ENCODE peak calls at places on chromosomes 13 and 19, in ten cellular contexts. One of them, this sample, is unnamed.
A peak's percentile ranks its signal among the peaks of the same experiment; 100 is the strongest.

GRCh38 chr19:41903161-41903953 is 20.4 kb downstream of the ARHGEF1 start:
- DNase-seq in B cell: no peak
- DNase-seq in A673: no peak
- DNase-seq in IMR-90: no peak
- DNase-seq in HT1080: no peak
- DNase-seq in activated CD8-positive, alpha-beta T cell treated with anti-CD3 and anti-CD28 coated beads for 36 hours: no peak
- DNase-seq in activated CD8-positive, alpha-beta memory T cell treated with anti-CD3 and anti-CD28 coated beads for 4 hours: no peak
- DNase-seq in posterior cingulate gyrus: no peak
- DNase-seq in stimulated activated CD4-positive, alpha-beta T cell treated with anti-CD3 and anti-CD28 coated beads, Interleukin-1b, Interleukin-23, amount 100 ng/mL, for 24 hours: no peak
- DNase-seq in NCI-H774: no peak
- DNase-seq in this sample: no peak

GRCh38 chr13:102951808-102952207 is 106.0 kb downstream of the ERCC5 start:
- DNase-seq in activated CD8-positive, alpha-beta T cell treated with anti-CD3 and anti-CD28 coated beads for 36 hours: no peak
- DNase-seq in NCI-H774: no peak
- DNase-seq in HT1080: no peak
- DNase-seq in posterior cingulate gyrus: no peak
- DNase-seq in IMR-90: no peak
- DNase-seq in activated CD8-positive, alpha-beta memory T cell treated with anti-CD3 and anti-CD28 coated beads for 4 hours: no peak
- DNase-seq in stimulated activated CD4-positive, alpha-beta T cell treated with anti-CD3 and anti-CD28 coated beads, Interleukin-1b, Interleukin-23, amount 100 ng/mL, for 24 hours: no peak
- DNase-seq in A673: no peak
- DNase-seq in B cell: no peak
- DNase-seq in this sample: no peak

GRCh38 chr19:31274266-31274963 is 74.8 kb downstream of the TSHZ3 start:
- DNase-seq in activated CD8-positive, alpha-beta T cell treated with anti-CD3 and anti-CD28 coated beads for 36 hours: no peak
- DNase-seq in IMR-90: no peak
- DNase-seq in activated CD8-positive, alpha-beta memory T cell treated with anti-CD3 and anti-CD28 coated beads for 4 hours: no peak
- DNase-seq in B cell: no peak
- DNase-seq in HT1080: no peak
- DNase-seq in NCI-H774: no peak
- DNase-seq in posterior cingulate gyrus: peak; percentile 32
- DNase-seq in A673: no peak
- DNase-seq in stimulated activated CD4-positive, alpha-beta T cell treated with anti-CD3 and anti-CD28 coated beads, Interleukin-1b, Interleukin-23, amount 100 ng/mL, for 24 hours: no peak
- DNase-seq in this sample: no peak

GRCh38 chr13:95676100-95676774 is 702 bp upstream of the DNAJC3 start:
- DNase-seq in A673: peak; percentile 24
- DNase-seq in HT1080: peak; percentile 55
- DNase-seq in posterior cingulate gyrus: no peak
- DNase-seq in activated CD8-positive, alpha-beta T cell treated with anti-CD3 and anti-CD28 coated beads for 36 hours: peak; percentile 55
- DNase-seq in IMR-90: peak; percentile 39
- DNase-seq in B cell: peak; percentile 40
- DNase-seq in activated CD8-positive, alpha-beta memory T cell treated with anti-CD3 and anti-CD28 coated beads for 4 hours: no peak
- DNase-seq in stimulated activated CD4-positive, alpha-beta T cell treated with anti-CD3 and anti-CD28 coated beads, Interleukin-1b, Interleukin-23, amount 100 ng/mL, for 24 hours: no peak
- DNase-seq in NCI-H774: no peak
- DNase-seq in this sample: peak; percentile 85

GRCh38 chr13:31204592-31204991 is 4.8 kb downstream of the B3GLCT start:
- DNase-seq in B cell: no peak
- DNase-seq in activated CD8-positive, alpha-beta memory T cell treated with anti-CD3 and anti-CD28 coated beads for 4 hours: no peak
- DNase-seq in NCI-H774: no peak
- DNase-seq in stimulated activated CD4-positive, alpha-beta T cell treated with anti-CD3 and anti-CD28 coated beads, Interleukin-1b, Interleukin-23, amount 100 ng/mL, for 24 hours: no peak
- DNase-seq in IMR-90: peak; percentile 60
- DNase-seq in activated CD8-positive, alpha-beta T cell treated with anti-CD3 and anti-CD28 coated beads for 36 hours: peak; percentile 38
- DNase-seq in posterior cingulate gyrus: no peak
- DNase-seq in A673: peak; percentile 47
- DNase-seq in HT1080: peak; percentile 83
- DNase-seq in this sample: peak; percentile 48

GRCh38 chr19:58516964-58517833 is 2.4 kb downstream of the ZBTB45 start:
- DNase-seq in posterior cingulate gyrus: peak; percentile 67
- DNase-seq in NCI-H774: no peak
- DNase-seq in HT1080: no peak
- DNase-seq in IMR-90: no peak
- DNase-seq in activated CD8-positive, alpha-beta T cell treated with anti-CD3 and anti-CD28 coated beads for 36 hours: no peak
- DNase-seq in A673: no peak
- DNase-seq in activated CD8-positive, alpha-beta memory T cell treated with anti-CD3 and anti-CD28 coated beads for 4 hours: no peak
- DNase-seq in stimulated activated CD4-positive, alpha-beta T cell treated with anti-CD3 and anti-CD28 coated beads, Interleukin-1b, Interleukin-23, amount 100 ng/mL, for 24 hours: no peak
- DNase-seq in B cell: no peak
- DNase-seq in this sample: no peak

GRCh38 chr19:39059302-39059701 is 24.9 kb upstream of the ACP7 start:
- DNase-seq in NCI-H774: no peak
- DNase-seq in HT1080: no peak
- DNase-seq in A673: no peak
- DNase-seq in B cell: no peak
- DNase-seq in posterior cingulate gyrus: no peak
- DNase-seq in activated CD8-positive, alpha-beta memory T cell treated with anti-CD3 and anti-CD28 coated beads for 4 hours: no peak
- DNase-seq in stimulated activated CD4-positive, alpha-beta T cell treated with anti-CD3 and anti-CD28 coated beads, Interleukin-1b, Interleukin-23, amount 100 ng/mL, for 24 hours: no peak
- DNase-seq in activated CD8-positive, alpha-beta T cell treated with anti-CD3 and anti-CD28 coated beads for 36 hours: no peak
- DNase-seq in IMR-90: no peak
- DNase-seq in this sample: no peak

GRCh38 chr19:34416021-34416545 is 11.9 kb downstream of the PDCD2L start:
- DNase-seq in activated CD8-positive, alpha-beta memory T cell treated with anti-CD3 and anti-CD28 coated beads for 4 hours: no peak
- DNase-seq in B cell: no peak
- DNase-seq in posterior cingulate gyrus: no peak
- DNase-seq in activated CD8-positive, alpha-beta T cell treated with anti-CD3 and anti-CD28 coated beads for 36 hours: no peak
- DNase-seq in HT1080: no peak
- DNase-seq in NCI-H774: no peak
- DNase-seq in IMR-90: peak; percentile 18
- DNase-seq in stimulated activated CD4-positive, alpha-beta T cell treated with anti-CD3 and anti-CD28 coated beads, Interleukin-1b, Interleukin-23, amount 100 ng/mL, for 24 hours: no peak
- DNase-seq in A673: no peak
- DNase-seq in this sample: no peak

GRCh38 chr19:38877781-38878574 is at the start of gene RINL:
- DNase-seq in posterior cingulate gyrus: peak; percentile 55
- DNase-seq in HT1080: no peak
- DNase-seq in NCI-H774: peak; percentile 94
- DNase-seq in A673: no peak
- DNase-seq in activated CD8-positive, alpha-beta memory T cell treated with anti-CD3 and anti-CD28 coated beads for 4 hours: no peak
- DNase-seq in B cell: peak; percentile 83
- DNase-seq in IMR-90: no peak
- DNase-seq in activated CD8-positive, alpha-beta T cell treated with anti-CD3 and anti-CD28 coated beads for 36 hours: peak; percentile 86
- DNase-seq in stimulated activated CD4-positive, alpha-beta T cell treated with anti-CD3 and anti-CD28 coated beads, Interleukin-1b, Interleukin-23, amount 100 ng/mL, for 24 hours: no peak
- DNase-seq in this sample: peak; percentile 66

GRCh38 chr13:41467546-41467945 is 10.2 kb downstream of the RGCC start:
- DNase-seq in IMR-90: no peak
- DNase-seq in A673: no peak
- DNase-seq in stimulated activated CD4-positive, alpha-beta T cell treated with anti-CD3 and anti-CD28 coated beads, Interleukin-1b, Interleukin-23, amount 100 ng/mL, for 24 hours: no peak
- DNase-seq in posterior cingulate gyrus: no peak
- DNase-seq in B cell: no peak
- DNase-seq in activated CD8-positive, alpha-beta T cell treated with anti-CD3 and anti-CD28 coated beads for 36 hours: no peak
- DNase-seq in HT1080: no peak
- DNase-seq in activated CD8-positive, alpha-beta memory T cell treated with anti-CD3 and anti-CD28 coated beads for 4 hours: no peak
- DNase-seq in NCI-H774: no peak
- DNase-seq in this sample: peak; percentile 63

GRCh38 chr13:19864018-19864338 is 529 bp upstream of the ZMYM5 start:
- DNase-seq in activated CD8-positive, alpha-beta T cell treated with anti-CD3 and anti-CD28 coated beads for 36 hours: peak; percentile 68
- DNase-seq in IMR-90: no peak
- DNase-seq in B cell: no peak
- DNase-seq in posterior cingulate gyrus: no peak
- DNase-seq in activated CD8-positive, alpha-beta memory T cell treated with anti-CD3 and anti-CD28 coated beads for 4 hours: peak; percentile 20
- DNase-seq in A673: no peak
- DNase-seq in NCI-H774: peak; percentile 48
- DNase-seq in HT1080: no peak
- DNase-seq in stimulated activated CD4-positive, alpha-beta T cell treated with anti-CD3 and anti-CD28 coated beads, Interleukin-1b, Interleukin-23, amount 100 ng/mL, for 24 hours: peak; percentile 18
- DNase-seq in this sample: peak; percentile 87

GRCh38 chr13:109121826-109122225 is 492.4 kb downstream of the MYO16 start:
- DNase-seq in posterior cingulate gyrus: no peak
- DNase-seq in A673: no peak
- DNase-seq in IMR-90: no peak
- DNase-seq in stimulated activated CD4-positive, alpha-beta T cell treated with anti-CD3 and anti-CD28 coated beads, Interleukin-1b, Interleukin-23, amount 100 ng/mL, for 24 hours: no peak
- DNase-seq in activated CD8-positive, alpha-beta T cell treated with anti-CD3 and anti-CD28 coated beads for 36 hours: no peak
- DNase-seq in HT1080: no peak
- DNase-seq in NCI-H774: no peak
- DNase-seq in activated CD8-positive, alpha-beta memory T cell treated with anti-CD3 and anti-CD28 coated beads for 4 hours: no peak
- DNase-seq in B cell: no peak
- DNase-seq in this sample: no peak

GRCh38 chr13:86051134-86052103 is 252.2 kb upstream of the SLITRK6 start:
- DNase-seq in NCI-H774: no peak
- DNase-seq in stimulated activated CD4-positive, alpha-beta T cell treated with anti-CD3 and anti-CD28 coated beads, Interleukin-1b, Interleukin-23, amount 100 ng/mL, for 24 hours: no peak
- DNase-seq in posterior cingulate gyrus: peak; percentile 44
- DNase-seq in A673: no peak
- DNase-seq in activated CD8-positive, alpha-beta memory T cell treated with anti-CD3 and anti-CD28 coated beads for 4 hours: no peak
- DNase-seq in B cell: no peak
- DNase-seq in HT1080: peak; percentile 47
- DNase-seq in activated CD8-positive, alpha-beta T cell treated with anti-CD3 and anti-CD28 coated beads for 36 hours: no peak
- DNase-seq in IMR-90: no peak
- DNase-seq in this sample: no peak

GRCh38 chr19:37251308-37252229 is 33.6 kb downstream of the ZNF383 start:
- DNase-seq in B cell: peak; percentile 74
- DNase-seq in activated CD8-positive, alpha-beta T cell treated with anti-CD3 and anti-CD28 coated beads for 36 hours: peak; percentile 63
- DNase-seq in A673: peak; percentile 92
- DNase-seq in NCI-H774: peak; percentile 67
- DNase-seq in posterior cingulate gyrus: peak; percentile 99
- DNase-seq in activated CD8-positive, alpha-beta memory T cell treated with anti-CD3 and anti-CD28 coated beads for 4 hours: no peak
- DNase-seq in IMR-90: peak; percentile 97
- DNase-seq in stimulated activated CD4-positive, alpha-beta T cell treated with anti-CD3 and anti-CD28 coated beads, Interleukin-1b, Interleukin-23, amount 100 ng/mL, for 24 hours: no peak
- DNase-seq in HT1080: peak; percentile 83
- DNase-seq in this sample: peak; percentile 96

GRCh38 chr19:47111081-47111589 is 2.4 kb downstream of the ZC3H4 start:
- DNase-seq in IMR-90: no peak
- DNase-seq in posterior cingulate gyrus: peak; percentile 85
- DNase-seq in NCI-H774: no peak
- DNase-seq in activated CD8-positive, alpha-beta T cell treated with anti-CD3 and anti-CD28 coated beads for 36 hours: peak; percentile 68
- DNase-seq in stimulated activated CD4-positive, alpha-beta T cell treated with anti-CD3 and anti-CD28 coated beads, Interleukin-1b, Interleukin-23, amount 100 ng/mL, for 24 hours: no peak
- DNase-seq in HT1080: no peak
- DNase-seq in B cell: peak; percentile 64
- DNase-seq in A673: peak; percentile 27
- DNase-seq in activated CD8-positive, alpha-beta memory T cell treated with anti-CD3 and anti-CD28 coated beads for 4 hours: no peak
- DNase-seq in this sample: peak; percentile 60